ENCODE peak calls at places on chromosomes 16 and 17, in four cellular contexts. L is PC-3, O is progenitor cell of endocrine pancreas, C is OCI-LY7. W is an unnamed sample.

GRCh38 chr17:57677301-57677700 is 67.8 kb downstream of the CCDC182 start:
- DNase-seq in L (no peak), O (no peak), C (no peak), W (no peak)

GRCh38 chr17:13491916-13492315 is 109.8 kb downstream of the HS3ST3A1 start:
- DNase-seq in C (no peak), O (no peak), L (no peak), W (no peak)

GRCh38 chr17:21251611-21252010 is 1.6 kb downstream of the NATD1 start:
- DNase-seq in O (no peak), L (no peak), C (no peak), W (no peak)

GRCh38 chr17:58277726-58278595 is 2.8 kb downstream of the MPO start:
- DNase-seq in C (no peak), O (no peak), L (no peak), W (no peak)

GRCh38 chr16:7218936-7219335 is 113.7 kb upstream of the RBFOX1 start:
- DNase-seq in L (no peak), O (no peak), C (no peak), W (no peak)

GRCh38 chr17:60598001-60598736 is 1.8 kb upstream of the PPM1D start:
- DNase-seq in C (no peak), O (no peak), L (no peak), W (no peak)

GRCh38 chr16:14329727-14330363 is 258.7 kb downstream of the MRTFB start:
- DNase-seq in L (no peak), C (no peak), O (no peak), W (no peak)

GRCh38 chr17:4900231-4901107 is 1.1 kb downstream of the C17orf107 start:
- DNase-seq in C (peak), L (no peak), O (no peak), W (peak)

GRCh38 chr16:1374418-1375297 is 22.9 kb downstream of the GNPTG start:
- DNase-seq in L (no peak), O (no peak), C (no peak), W (peak)

GRCh38 chr17:36443777-36444176 is 42.7 kb upstream of the ZNHIT3 start:
- DNase-seq in L (no peak), O (no peak), C (no peak), W (no peak)

GRCh38 chr17:3663102-3664011 is 5.0 kb downstream of the TAX1BP3 start:
- DNase-seq in C (no peak), L (no peak), O (no peak), W (no peak)

GRCh38 chr16:78275420-78275819 is 176.0 kb downstream of the WWOX start:
- DNase-seq in C (no peak), O (no peak), L (no peak), W (no peak)

GRCh38 chr16:58332997-58333700 is 38.3 kb upstream of the PRSS54 start:
- DNase-seq in O (no peak), L (no peak), C (no peak), W (no peak)

GRCh38 chr16:14423344-14423743 is 206.7 kb downstream of the PARN start:
- DNase-seq in L (peak), O (no peak), C (no peak), W (no peak)

GRCh38 chr16:30567991-30568638 is 3.4 kb downstream of the ZNF688 start:
- DNase-seq in O (no peak), L (peak), C (peak), W (no peak)

GRCh38 chr17:21351366-21352065 is 24.6 kb upstream of the KCNJ12 start:
- DNase-seq in C (no peak), L (no peak), O (no peak), W (no peak)

GRCh38 chr17:77451894-77452852 is 311.4 kb downstream of the SEC14L1 start:
- DNase-seq in L (no peak), O (peak), C (peak), W (no peak)

DNA sequence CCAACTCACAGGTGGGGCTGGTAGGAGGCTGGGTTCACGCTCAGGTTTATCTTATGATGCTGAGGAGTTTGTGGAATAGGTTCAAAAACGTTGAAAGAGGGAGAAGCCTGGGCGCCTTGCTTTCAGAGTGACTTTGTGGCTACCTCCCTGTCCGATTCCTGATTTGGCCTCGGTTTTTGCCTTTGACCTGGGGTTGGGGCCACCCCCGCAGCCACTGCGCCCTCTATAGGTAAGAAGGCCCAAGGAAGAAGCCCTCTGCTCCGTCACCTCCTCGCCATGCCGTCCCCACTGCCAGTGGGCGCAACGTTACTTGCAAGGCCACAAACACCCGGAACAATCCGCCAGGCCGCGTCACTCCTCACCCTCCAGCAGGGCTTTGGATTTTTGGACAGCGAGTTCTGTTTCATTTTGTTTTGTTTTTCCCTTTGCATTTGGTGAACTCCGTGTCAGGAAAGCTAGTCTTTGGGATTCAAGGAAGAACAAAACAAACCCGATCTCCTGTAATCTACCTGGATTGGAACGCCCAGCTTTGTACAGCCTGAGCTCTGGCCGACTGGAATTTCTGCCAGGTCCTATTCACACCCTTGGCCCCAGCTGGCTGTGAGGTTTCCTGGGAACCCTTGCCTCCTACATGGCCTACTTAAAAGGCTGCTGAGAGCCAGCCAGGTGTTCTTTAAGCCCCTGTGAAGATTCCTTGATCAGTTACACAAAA is 60.7 kb downstream of the TBC1D16 start:
- DNase-seq in L (no peak), O (no peak), C (no peak), W (peak)
- TF ChIP-seq CTCF in L (peak), O (peak), C (peak), W (peak)

GRCh38 chr16:74654536-74654935 is 12.1 kb downstream of the RFWD3 start:
- DNase-seq in L (no peak), O (no peak), C (no peak), W (no peak)

GRCh38 chr16:74651841-74652240 is 14.8 kb downstream of the RFWD3 start:
- DNase-seq in L (peak), O (no peak), C (no peak), W (no peak)

GRCh38 chr16:74652249-74652648 is 14.4 kb downstream of the RFWD3 start:
- DNase-seq in C (no peak), O (no peak), L (no peak), W (no peak)

GRCh38 chr16:74650966-74651567 is 15.6 kb downstream of the RFWD3 start:
- DNase-seq in C (peak), O (no peak), L (peak), W (no peak)
- TF ChIP-seq CTCF in C (peak), O (peak), L (peak), W (peak)

GRCh38 chr17:80441133-80441578 is 26.2 kb downstream of the ENDOV start:
- DNase-seq in O (peak), C (peak), L (peak), W (no peak)
- TF ChIP-seq CTCF in O (peak), C (no peak), L (no peak), W (peak)

DNA sequence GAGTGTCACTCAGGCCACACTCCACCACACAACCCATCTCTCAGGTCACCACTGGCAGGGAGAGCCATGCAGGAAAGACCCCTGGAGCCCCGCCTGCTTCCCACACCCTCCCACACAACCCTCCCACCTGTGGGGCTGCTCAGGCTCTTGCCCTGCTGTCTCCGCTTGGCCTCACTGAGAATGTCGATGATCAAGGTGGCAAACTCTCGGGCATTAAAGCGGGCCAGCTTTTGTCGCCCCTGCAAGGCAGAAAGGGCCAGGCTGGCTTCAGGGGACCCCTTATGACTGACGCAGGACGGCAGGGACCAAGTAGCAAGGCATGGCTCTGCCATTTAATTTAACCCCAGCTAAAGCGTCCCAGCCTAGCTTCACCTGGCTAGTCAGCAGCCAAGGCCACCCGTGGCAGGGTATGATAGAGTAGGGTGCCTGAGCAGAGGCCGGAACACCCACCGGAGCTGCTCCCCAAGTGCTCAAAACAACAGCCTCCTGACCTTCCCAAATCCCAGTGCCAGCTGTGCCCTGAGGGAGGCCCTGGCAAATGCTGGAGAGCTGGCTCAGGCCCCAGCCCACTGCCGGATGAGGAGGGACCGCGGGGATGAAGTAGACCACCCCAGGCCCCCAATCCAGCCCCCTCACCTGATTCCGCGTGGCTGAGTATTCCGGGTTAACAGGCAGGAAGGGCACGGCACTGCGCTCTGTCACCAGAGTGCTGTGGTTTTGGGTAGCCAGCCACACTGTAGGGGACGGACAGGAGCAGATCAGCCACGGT is 8.7 kb downstream of the TP53I13 start:
- DNase-seq in O (no peak), C (no peak), L (no peak), W (no peak)
- TF ChIP-seq CTCF in O (no peak), C (no peak), L (no peak), W (no peak)

GRCh38 chr17:50697663-50698272 is 9.9 kb downstream of the ANKRD40 start:
- DNase-seq in C (no peak), O (no peak), L (peak), W (no peak)
- TF ChIP-seq CTCF in C (peak), O (no peak), L (peak), W (peak)

DNA sequence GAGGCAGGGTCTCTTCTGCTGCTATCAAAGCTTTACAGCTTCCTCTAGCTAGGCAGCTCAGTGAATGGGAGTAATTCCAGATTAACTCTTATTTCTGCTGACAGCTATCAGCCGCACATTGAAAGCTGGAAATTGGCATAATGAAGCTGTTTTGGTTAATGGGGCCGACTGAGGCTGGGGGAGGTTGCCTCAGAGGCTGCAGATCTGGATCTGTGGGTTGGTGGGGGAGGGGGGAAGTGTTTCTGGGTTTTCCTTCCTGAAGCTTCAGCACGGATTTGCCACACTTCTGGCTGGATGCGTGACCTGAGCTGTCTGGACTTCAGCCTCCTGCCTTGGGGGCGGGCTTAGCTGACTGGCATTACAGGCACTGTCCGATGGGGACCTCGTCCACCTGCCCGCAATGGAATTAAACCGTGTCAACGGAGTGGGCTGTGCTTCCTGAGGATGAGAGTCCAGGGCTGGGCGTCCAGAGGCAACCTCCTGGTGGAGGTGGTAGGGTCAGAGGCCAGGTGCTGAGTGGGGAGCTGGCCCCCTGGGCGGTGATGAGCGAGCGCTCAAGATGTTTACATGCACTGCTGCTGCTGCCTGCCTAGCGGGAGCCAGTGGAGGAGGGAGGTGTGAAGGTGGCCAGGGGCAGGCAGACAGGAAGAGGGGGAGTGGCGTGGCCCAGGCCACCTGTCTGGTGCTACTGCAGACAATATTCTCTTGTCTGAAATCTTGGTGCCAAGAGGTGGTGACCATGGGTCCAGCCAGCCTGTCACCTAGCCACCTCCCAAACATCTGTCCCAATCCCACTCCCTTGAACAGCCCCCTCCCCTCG is 6.7 kb upstream of the ABCC3 start:
- DNase-seq in L (peak), O (no peak), C (no peak), W (no peak)
- TF ChIP-seq CTCF in L (no peak), O (no peak), C (no peak), W (no peak)

W was measured in chondrocyte.